ENCODE peak calls at places on chromosomes 5 and 9, in seven cellular contexts. J is PC-9, Y is Karpas-422, Z is fibroblast of lung, N is SK-N-MC, G is brain microvascular endothelial cell, M is stomach. E is an unnamed sample.

GRCh38 chr9:133706651-133707050 is 31.5 kb downstream of the SARDH start:
- DNase-seq in M (no peak), Y (no peak), J (no peak), G (no peak), N (no peak), Z (no peak), E (no peak)

GRCh38 chr9:8143677-8144076 is 344.1 kb upstream of the DMAC1 start:
- DNase-seq in G (no peak), M (no peak), J (no peak), Y (no peak), Z (no peak), N (no peak), E (no peak)

GRCh38 chr9:111559000-111559610 is 34.1 kb downstream of the ZNF483 start:
- DNase-seq in Y (no peak), Z (peak), M (no peak), J (peak), N (no peak), G (peak), E (peak)

GRCh38 chr5:179373101-179373934 is 28.1 kb upstream of the ADAMTS2 start:
- DNase-seq in G (no peak), N (no peak), Z (no peak), Y (no peak), J (no peak), M (no peak), E (peak)

GRCh38 chr9:125959980-125960619 is 212.9 kb downstream of the PBX3 start:
- DNase-seq in M (no peak), G (no peak), J (no peak), Y (no peak), N (no peak), Z (peak), E (no peak)

GRCh38 chr5:135244620-135245021 is 154.4 kb downstream of the MACROH2A1 start:
- DNase-seq in M (peak), N (no peak), J (no peak), Z (no peak), Y (no peak), G (no peak), E (peak)

GRCh38 chr5:60334281-60334713 is 365.7 kb downstream of the DEPDC1B start:
- DNase-seq in J (no peak), G (peak), Y (no peak), Z (peak), N (no peak), M (no peak), E (no peak)

GRCh38 chr9:115850548-115851304 is 302.9 kb upstream of the PAPPA start:
- DNase-seq in G (peak), M (no peak), Z (peak), J (no peak), Y (no peak), N (no peak), E (no peak)

GRCh38 chr5:6733411-6734242 is 20.4 kb downstream of the TENT4A start:
- DNase-seq in G (peak), J (no peak), Y (no peak), M (no peak), N (no peak), Z (peak), E (no peak)

GRCh38 chr9:129557192-129558036 is 63.5 kb downstream of the C9orf50 start:
- DNase-seq in Y (no peak), Z (peak), G (peak), N (no peak), M (peak), J (peak), E (peak)

GRCh38 chr5:38948501-38948900 is 102.7 kb downstream of the OSMR start:
- DNase-seq in J (no peak), M (no peak), N (no peak), Y (no peak), G (peak), Z (peak), E (no peak)

GRCh38 chr5:67842806-67843205 is 372.8 kb upstream of the PIK3R1 start:
- DNase-seq in J (no peak), G (peak), Z (peak), N (no peak), Y (no peak), M (no peak), E (no peak)

GRCh38 chr9:120852240-120853018 is 9.7 kb upstream of the PSMD5 start:
- DNase-seq in M (no peak), Z (peak), J (no peak), G (no peak), N (no peak), Y (no peak), E (no peak)

GRCh38 chr9:4718911-4719310 is 22.1 kb downstream of the AK3 start:
- DNase-seq in Z (no peak), M (no peak), Y (no peak), G (no peak), J (no peak), N (no peak), E (no peak)

DNA sequence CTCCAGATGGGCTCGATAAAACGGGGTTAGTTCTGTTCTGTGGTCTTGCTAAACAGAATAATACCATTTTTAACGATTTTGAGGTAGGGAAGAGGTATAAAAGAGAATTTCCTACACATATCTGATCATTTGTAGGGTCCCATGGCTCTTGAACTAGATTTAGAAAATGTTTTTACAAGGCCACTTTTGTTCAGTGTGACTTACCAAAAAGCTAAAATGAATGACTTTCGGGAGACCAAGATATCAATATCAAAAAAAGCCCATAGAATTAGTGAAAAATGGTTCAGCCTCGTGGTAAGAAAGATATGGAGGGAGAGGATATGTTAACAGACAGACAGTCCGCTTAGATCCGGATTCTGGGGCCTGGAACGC is 3.2 kb downstream of the NR2F1-AS1 start:
- DNase-seq in J (no peak), Y (no peak), Z (no peak), N (no peak), M (no peak), G (no peak), E (no peak)
- H3K27ac ChIP-seq in J (no peak), Y (no peak), Z (peak), N (no peak), M (peak), G (peak), E (peak)

GRCh38 chr5:55711531-55712022 is 547 bp downstream of the SLC38A9 start:
- DNase-seq in G (no peak), Z (no peak), Y (no peak), J (no peak), M (no peak), N (no peak), E (no peak)
- H3K27ac ChIP-seq in G (no peak), Z (peak), Y (no peak), J (no peak), M (peak), N (no peak), E (peak)

DNA sequence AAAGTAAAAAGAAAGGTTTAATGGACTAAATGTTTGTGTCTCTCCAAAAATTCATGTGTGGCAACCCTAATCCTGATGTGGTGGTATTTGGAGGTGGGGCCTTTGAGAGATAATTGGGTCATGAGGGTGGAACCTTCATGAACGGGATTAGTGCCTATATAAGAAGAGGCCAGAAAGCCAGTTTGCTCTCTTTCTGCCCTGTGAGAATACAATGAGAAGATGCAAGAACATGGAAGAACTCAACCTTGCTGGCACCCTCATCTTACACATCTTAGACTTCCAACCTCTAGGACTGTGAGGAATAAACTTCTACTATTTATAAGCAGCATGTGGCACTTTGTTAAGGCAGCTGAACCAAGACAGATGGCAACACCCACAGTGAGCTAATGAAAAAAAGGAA is 159.5 kb downstream of the PLK2 start:
- DNase-seq in M (no peak), Z (no peak), Y (no peak), J (no peak), G (no peak), N (no peak), E (no peak)
- H3K27ac ChIP-seq in M (no peak), Z (no peak), Y (no peak), J (no peak), G (no peak), N (no peak), E (no peak)

GRCh38 chr9:16341176-16341575 is 529.3 kb downstream of the BNC2 start:
- DNase-seq in J (no peak), N (no peak), G (no peak), M (no peak), Y (no peak), Z (peak), E (no peak)

GRCh38 chr9:16342621-16343020 is 527.8 kb downstream of the BNC2 start:
- DNase-seq in Z (peak), J (no peak), N (no peak), M (no peak), G (no peak), Y (no peak), E (no peak)

GRCh38 chr9:16343249-16344237 is 526.9 kb downstream of the BNC2 start:
- DNase-seq in J (no peak), N (no peak), Z (no peak), Y (no peak), M (no peak), G (no peak), E (no peak)

GRCh38 chr9:16345902-16346301 is 524.6 kb downstream of the BNC2 start:
- DNase-seq in M (no peak), G (no peak), J (no peak), Z (no peak), N (no peak), Y (no peak), E (no peak)

GRCh38 chr9:16344343-16344742 is 526.1 kb downstream of the BNC2 start:
- DNase-seq in N (no peak), G (peak), Z (peak), M (no peak), Y (no peak), J (no peak), E (no peak)
- H3K27ac ChIP-seq in N (no peak), G (peak), Z (no peak), M (no peak), Y (no peak), J (no peak), E (no peak)

GRCh38 chr9:134710271-134710540 is 68.6 kb downstream of the COL5A1 start:
- DNase-seq in M (no peak), Y (no peak), Z (no peak), J (no peak), N (no peak), G (no peak), E (no peak)
- H3K27ac ChIP-seq in M (peak), Y (no peak), Z (no peak), J (no peak), N (no peak), G (no peak), E (no peak)

GRCh38 chr9:137045294-137046093 is 483 bp downstream of the NPDC1 start:
- DNase-seq in Y (no peak), Z (peak), G (peak), N (no peak), J (no peak), M (no peak), E (no peak)

GRCh38 chr9:137044042-137044441 is 1.9 kb downstream of the NPDC1 start:
- DNase-seq in Z (no peak), G (no peak), J (no peak), Y (no peak), N (no peak), M (no peak), E (no peak)

GRCh38 chr9:137048655-137049543 is 2.9 kb upstream of the NPDC1 start:
- DNase-seq in Z (no peak), Y (no peak), N (no peak), J (no peak), G (no peak), M (no peak), E (peak)

GRCh38 chr9:137044502-137045177 is 1.3 kb downstream of the NPDC1 start:
- DNase-seq in Y (no peak), J (no peak), Z (no peak), N (no peak), G (no peak), M (peak), E (no peak)

DNA sequence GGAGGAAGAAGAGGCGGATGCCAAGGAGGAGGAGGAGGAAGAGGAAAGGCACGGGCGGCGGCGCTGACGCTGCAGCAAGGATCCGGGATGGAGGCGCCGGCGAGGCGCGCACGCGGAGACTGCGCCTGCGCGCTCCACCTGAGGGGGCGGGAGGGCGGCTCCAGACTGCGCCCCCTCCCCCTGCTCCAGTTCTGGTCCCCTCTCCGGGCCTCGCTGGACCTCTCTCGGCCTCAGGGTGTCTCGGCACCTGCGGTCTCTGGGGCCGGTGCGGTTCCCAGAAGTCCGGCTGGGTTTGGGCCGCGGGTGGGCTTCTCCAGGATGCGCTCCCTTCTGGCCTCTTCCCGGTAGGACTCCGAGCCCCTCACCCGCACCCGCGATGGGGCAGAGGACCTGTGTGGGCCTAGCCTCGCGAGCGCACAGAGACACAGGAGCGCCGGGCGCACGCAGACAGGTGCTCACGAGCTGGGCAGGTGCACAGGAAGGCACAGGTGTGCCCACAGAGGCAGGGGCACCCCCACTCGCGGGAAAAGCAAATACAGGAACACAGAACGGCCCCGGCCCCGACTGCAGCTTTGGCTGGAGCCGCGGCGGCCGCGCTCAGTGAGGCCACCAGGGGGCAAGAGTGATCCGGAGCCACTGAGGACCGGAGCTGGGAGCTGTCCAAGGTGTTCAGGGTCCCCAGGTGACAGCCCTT is at the start of gene NPDC1:
- DNase-seq in J (peak), Z (peak), Y (peak), M (peak), G (peak), N (no peak), E (peak)
- H3K27ac ChIP-seq in J (no peak), Z (no peak), Y (no peak), M (peak), G (no peak), N (no peak), E (peak)

GRCh38 chr9:94779693-94780290 is 53.3 kb downstream of the AOPEP start:
- DNase-seq in J (no peak), N (no peak), G (no peak), Z (no peak), M (no peak), Y (no peak), E (no peak)
- H3K27ac ChIP-seq in J (no peak), N (no peak), G (no peak), Z (no peak), M (no peak), Y (no peak), E (no peak)

E was measured in right lobe of liver.